ENCODE peak calls at places on chromosomes 12 and 14, in four cellular contexts. B is retina, R is A549, M is esophagus squamous epithelium. F is an unnamed sample.

GRCh38 chr14:68819260-68819691 is 26.4 kb upstream of the ZFP36L1 start:
- DNase-seq in R (peak), B (no peak), M (no peak), F (peak)

GRCh38 chr12:102069707-102070106 is 7.9 kb upstream of the WASHC3 start:
- DNase-seq in M (no peak), R (no peak), B (no peak), F (peak)

GRCh38 chr14:39381366-39381765 is 50.9 kb downstream of the FBXO33 start:
- DNase-seq in M (no peak), R (no peak), B (no peak), F (no peak)

GRCh38 chr14:99460793-99461192 is 19.9 kb downstream of the SETD3 start:
- DNase-seq in R (no peak), M (no peak), B (no peak), F (peak)

GRCh38 chr12:20132818-20133217 is 235.5 kb upstream of the PDE3A start:
- DNase-seq in R (no peak), M (no peak), B (no peak), F (no peak)

GRCh38 chr12:11877869-11878780 is 192.6 kb upstream of the BCL2L14 start:
- DNase-seq in R (peak), B (no peak), M (no peak), F (peak)

GRCh38 chr12:26425587-26426260 is 230.4 kb downstream of the SSPN start:
- DNase-seq in M (no peak), R (no peak), B (no peak), F (no peak)

GRCh38 chr14:61754627-61755381 is 7.4 kb upstream of the SNAPC1 start:
- DNase-seq in R (no peak), B (no peak), M (no peak), F (no peak)

GRCh38 chr12:2283480-2283879 is 230.7 kb downstream of the CACNA1C start:
- DNase-seq in M (no peak), R (no peak), B (no peak), F (no peak)

GRCh38 chr12:13038491-13039161 is 5.6 kb upstream of the FAM234B start:
- DNase-seq in B (no peak), R (no peak), M (no peak), F (no peak)

GRCh38 chr14:92649934-92650545 is 98.4 kb downstream of the LGMN start:
- DNase-seq in B (no peak), R (no peak), M (peak), F (no peak)

GRCh38 chr12:14066021-14066420 is 84.6 kb upstream of the GRIN2B start:
- DNase-seq in R (no peak), B (no peak), M (no peak), F (no peak)

GRCh38 chr14:65160091-65160490 is 57.8 kb upstream of the MAX start:
- DNase-seq in M (no peak), B (no peak), R (no peak), F (no peak)

GRCh38 chr12:57888407-57889157 is 42.1 kb upstream of the CTDSP2 start:
- DNase-seq in M (no peak), R (no peak), B (peak), F (peak)

GRCh38 chr14:34322940-34323418 is 139.1 kb downstream of the SPTSSA start:
- DNase-seq in M (no peak), R (peak), B (peak), F (peak)

GRCh38 chr12:77161944-77162343 is 96.6 kb upstream of the E2F7 start:
- DNase-seq in R (no peak), M (no peak), B (peak), F (peak)

GRCh38 chr12:75511116-75512048 is at the start of gene KRR1:
- DNase-seq in B (peak), R (peak), M (peak), F (peak)

GRCh38 chr12:120402217-120402616 is 33.3 kb upstream of the MSI1 start:
- DNase-seq in B (peak), R (no peak), M (no peak), F (no peak)

GRCh38 chr14:99565383-99565782 is 38.6 kb downstream of the CCDC85C start:
- DNase-seq in M (no peak), B (peak), R (no peak), F (no peak)

GRCh38 chr14:24206260-24207103 is 986 bp downstream of the TSSK4 start:
- DNase-seq in B (no peak), R (no peak), M (no peak), F (no peak)

GRCh38 chr12:49367381-49368239 is at the start of gene SPATS2:
- DNase-seq in M (peak), R (peak), B (peak), F (peak)

GRCh38 chr12:109989380-109989779 is 6.8 kb downstream of the GIT2 start:
- DNase-seq in M (no peak), B (no peak), R (no peak), F (peak)

GRCh38 chr12:121894633-121895032 is 6.0 kb downstream of the PSMD9 start:
- DNase-seq in M (no peak), B (no peak), R (peak), F (peak)

GRCh38 chr14:92040431-92041040 is 677 bp upstream of the TRIP11 start:
- DNase-seq in B (no peak), R (peak), M (no peak), F (peak)

GRCh38 chr12:124685689-124685993 is 118.2 kb upstream of the NCOR2 start:
- DNase-seq in B (no peak), R (no peak), M (no peak), F (no peak)

GRCh38 chr14:100726812-100727564 is at the start of gene DLK1:
- DNase-seq in M (no peak), R (no peak), B (peak), F (no peak)

GRCh38 chr12:111102062-111102735 is 181.8 kb upstream of the MYL2 start:
- DNase-seq in M (no peak), R (no peak), B (no peak), F (no peak)

GRCh38 chr14:75453817-75454434 is 26.1 kb downstream of the JDP2 start:
- DNase-seq in B (no peak), R (no peak), M (no peak), F (no peak)

GRCh38 chr14:104549536-104550339 is 29.8 kb upstream of the C14orf180 start:
- DNase-seq in M (no peak), R (no peak), B (no peak), F (no peak)

GRCh38 chr14:68427550-68427890 is 365.3 kb downstream of the ZFP36L1 start:
- DNase-seq in R (peak), B (no peak), M (no peak), F (no peak)

GRCh38 chr12:46342562-46343033 is 30.0 kb downstream of the SLC38A2 start:
- DNase-seq in R (peak), M (no peak), B (no peak), F (peak)

GRCh38 chr12:77734489-77734888 is 96.2 kb upstream of the NAV3 start:
- DNase-seq in M (no peak), R (no peak), B (no peak), F (no peak)

F was measured in NCI-H82.